ENCODE peak calls at places on chromosomes 2 and 18, in four cellular contexts. R is central memory CD4-positive, alpha-beta T cell; Z is Right ventricle myocardium superior; W is HCT116. B is an unnamed sample.

GRCh38 chr2:28956415-28956826 is 24.7 kb upstream of the TOGARAM2 start:
- DNase-seq in R (peak; percentile 6), Z (peak; percentile 57), W (peak; percentile 18), B (no peak)

GRCh38 chr2:101638156-101638809 is 59.2 kb upstream of the MAP4K4 start:
- DNase-seq in R (no peak), Z (no peak), W (no peak), B (peak; percentile 68)

GRCh38 chr2:126932966-126933555 is 34.4 kb downstream of the TEX51 start:
- DNase-seq in R (no peak), Z (no peak), W (no peak), B (no peak)

GRCh38 chr18:61034581-61034980 is 298.6 kb upstream of the CDH20 start:
- DNase-seq in R (no peak), Z (no peak), W (no peak), B (no peak)

GRCh38 chr18:68940754-68941153 is 142.9 kb downstream of the CCDC102B start:
- DNase-seq in R (no peak), Z (no peak), W (no peak), B (no peak)

GRCh38 chr2:26123426-26123825 is 49.5 kb upstream of the GAREM2 start:
- DNase-seq in R (no peak), Z (no peak), W (no peak), B (no peak)

GRCh38 chr2:222423632-222424280 is 587 bp upstream of the SGPP2 start:
- DNase-seq in R (peak; percentile 43), Z (no peak), W (no peak), B (peak; percentile 72)

GRCh38 chr2:42050350-42051167 is 2.7 kb downstream of the PKDCC start:
- DNase-seq in R (no peak), Z (no peak), W (no peak), B (no peak)

GRCh38 chr2:96528680-96529375 is 7.7 kb upstream of the ARID5A start:
- DNase-seq in R (no peak), Z (no peak), W (no peak), B (peak; percentile 65)

GRCh38 chr18:71374294-71374693 is 1085.4 kb downstream of the SOCS6 start:
- DNase-seq in R (no peak), Z (no peak), W (no peak), B (no peak)

GRCh38 chr2:201233192-201234166 is 26.9 kb upstream of the CASP8 start:
- DNase-seq in R (peak; percentile 91), Z (peak; percentile 74), W (peak; percentile 83), B (peak; percentile 92)

GRCh38 chr2:10864888-10865551 is 46.7 kb upstream of the KCNF1 start:
- DNase-seq in R (peak; percentile 46), Z (no peak), W (no peak), B (no peak)

B was measured in upper lobe of right lung.